ENCODE peak calls at places on chromosomes 6 and 20, in eight cellular contexts. A is CD4-positive, alpha-beta T cell; O is breast epithelium; C is uterus; D is hepatocyte; K is astrocyte of the cerebellum; I is GM12865; L is HFFc6. X is an unnamed sample.

GRCh38 chr20:62315773-62316172 is 13.0 kb downstream of the ADRM1 start:
- DNase-seq in A (no peak), D (no peak), O (no peak), C (no peak), I (no peak), L (no peak), K (no peak), X (no peak)

GRCh38 chr6:84227434-84228197 is at the start of gene CEP162:
- DNase-seq in O (peak; percentile 86), I (peak; percentile 89), L (peak; percentile 73), D (peak; percentile 92), A (peak; percentile 76), K (peak; percentile 63), C (peak; percentile 90), X (peak; percentile 93)

GRCh38 chr6:37242429-37243052 is 15.0 kb upstream of the TBC1D22B start:
- DNase-seq in C (peak; percentile 50), I (peak; percentile 10), K (peak; percentile 97), D (peak; percentile 84), L (peak; percentile 98), O (peak; percentile 24), A (no peak), X (peak; percentile 62)

GRCh38 chr20:43191946-43192847 is 2.5 kb upstream of the PTPRT start:
- DNase-seq in O (peak; percentile 22), L (no peak), C (no peak), D (peak; percentile 38), K (no peak), A (no peak), I (peak; percentile 15), X (peak; percentile 25)

GRCh38 chr20:24977797-24978196 is 14.8 kb downstream of the APMAP start:
- DNase-seq in I (no peak), C (no peak), A (no peak), D (no peak), L (no peak), K (no peak), O (no peak), X (no peak)

GRCh38 chr6:143027058-143027457 is 33.6 kb upstream of the AIG1 start:
- DNase-seq in A (peak; percentile 18), K (no peak), C (peak; percentile 23), O (no peak), L (peak; percentile 9), I (peak; percentile 64), D (peak; percentile 20), X (peak; percentile 35)

GRCh38 chr20:62791301-62792181 is 4.7 kb upstream of the MRGBP start:
- DNase-seq in K (peak; percentile 84), A (peak; percentile 65), I (peak; percentile 83), L (peak; percentile 89), O (peak; percentile 67), C (peak; percentile 79), D (peak; percentile 94), X (peak; percentile 97)

GRCh38 chr20:6122111-6122872 is 538 bp downstream of the FERMT1 start:
- DNase-seq in L (peak; percentile 28), D (peak; percentile 51), I (no peak), O (no peak), K (no peak), C (no peak), A (no peak), X (no peak)

GRCh38 chr6:169081264-169081663 is 172.4 kb downstream of the THBS2 start:
- DNase-seq in K (no peak), O (no peak), A (no peak), D (no peak), C (no peak), I (no peak), L (no peak), X (no peak)

GRCh38 chr20:21053002-21053762 is 53.0 kb downstream of the LINC00237 start:
- DNase-seq in K (no peak), C (no peak), I (no peak), O (no peak), D (peak; percentile 26), A (no peak), L (no peak), X (peak; percentile 26)

GRCh38 chr20:13819885-13820645 is 35.2 kb downstream of the NDUFAF5 start:
- DNase-seq in A (no peak), I (peak; percentile 63), L (peak; percentile 53), K (peak; percentile 48), D (peak; percentile 79), C (peak; percentile 38), O (peak; percentile 30), X (peak; percentile 53)

GRCh38 chr6:89483111-89483720 is 50.3 kb downstream of the ANKRD6 start:
- DNase-seq in L (no peak), D (no peak), O (no peak), K (no peak), A (no peak), C (no peak), I (no peak), X (peak; percentile 14)

GRCh38 chr6:163414367-163415175 is at the start of gene QKI:
- DNase-seq in D (peak; percentile 87), A (peak; percentile 73), K (no peak), I (peak; percentile 88), L (peak; percentile 67), C (peak; percentile 85), O (peak; percentile 70), X (peak; percentile 80)

GRCh38 chr20:50313223-50313820 is 122.7 kb downstream of the CEBPB start:
- DNase-seq in C (no peak), I (no peak), A (no peak), O (no peak), L (peak; percentile 53), D (no peak), K (no peak), X (no peak)

GRCh38 chr6:56259163-56259562 is 11.8 kb upstream of the COL21A1 start:
- DNase-seq in A (no peak), O (no peak), I (no peak), D (no peak), L (no peak), K (no peak), C (no peak), X (no peak)

GRCh38 chr20:39067526-39068216 is 105.5 kb downstream of the DHX35 start:
- DNase-seq in O (no peak), K (no peak), A (no peak), C (no peak), L (peak; percentile 64), I (no peak), D (no peak), X (no peak)

GRCh38 chr20:39069976-39070375 is 107.8 kb downstream of the DHX35 start:
- DNase-seq in O (no peak), I (no peak), L (peak; percentile 17), C (no peak), K (no peak), A (no peak), D (no peak), X (no peak)

GRCh38 chr20:39072132-39072531 is 110.0 kb downstream of the DHX35 start:
- DNase-seq in I (no peak), O (no peak), K (no peak), A (no peak), L (no peak), D (no peak), C (no peak), X (no peak)

GRCh38 chr20:39070484-39071231 is 108.5 kb downstream of the DHX35 start:
- DNase-seq in I (no peak), L (peak; percentile 80), D (no peak), O (no peak), K (peak; percentile 16), C (no peak), A (no peak), X (no peak)

DNA sequence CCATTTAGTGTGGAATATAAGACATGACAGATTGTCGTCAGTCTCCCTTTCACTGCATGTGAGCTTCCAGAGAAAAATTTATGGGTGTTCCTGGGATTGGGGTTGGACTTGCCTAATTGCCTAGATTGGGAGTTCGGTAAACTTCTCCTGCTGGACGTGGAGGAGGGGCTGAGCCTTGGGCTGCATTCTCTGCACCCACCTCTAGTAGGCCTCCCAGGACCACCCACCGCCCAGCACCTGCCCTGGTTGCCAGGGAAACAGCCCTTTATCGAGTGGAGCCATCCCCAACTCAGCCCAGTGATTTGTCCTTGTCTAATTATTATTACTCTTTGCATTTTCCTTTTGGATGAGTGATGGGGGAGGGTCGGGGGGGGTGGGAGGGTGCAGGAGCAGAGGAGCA is 104.3 kb downstream of the DHX35 start:
- DNase-seq in I (no peak), L (no peak), O (no peak), C (no peak), D (no peak), A (no peak), K (no peak), X (no peak)
- TF ChIP-seq CTCF in I (no peak), L (peak; percentile 12), O (no peak), C (no peak), D (no peak), A (no peak), K (no peak), X (no peak)

DNA sequence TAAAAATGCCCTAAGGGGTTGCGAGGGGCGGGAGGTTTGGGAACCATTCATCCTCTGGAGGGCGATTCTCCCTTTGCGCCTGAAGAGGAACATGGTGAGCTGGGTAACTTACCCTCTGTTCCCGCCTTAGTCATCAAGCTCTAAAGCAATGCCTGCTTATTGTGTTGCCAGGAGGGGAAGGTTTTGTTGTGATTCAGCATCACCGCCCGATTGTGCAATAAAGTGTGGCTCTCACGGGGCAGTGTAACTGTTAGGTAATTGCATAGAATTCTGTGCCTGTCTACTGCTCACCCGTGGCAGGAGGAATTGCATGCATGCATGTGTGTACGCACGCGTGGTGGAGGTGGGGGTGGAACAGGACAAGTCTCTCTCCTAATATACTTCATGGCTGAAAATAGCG is 95.5 kb upstream of the AGPAT4 start:
- DNase-seq in O (no peak), D (peak; percentile 72), K (peak; percentile 58), A (no peak), I (no peak), L (peak; percentile 75), C (no peak), X (no peak)
- TF ChIP-seq CTCF in O (no peak), D (no peak), K (no peak), A (no peak), I (no peak), L (no peak), C (no peak), X (no peak)

DNA sequence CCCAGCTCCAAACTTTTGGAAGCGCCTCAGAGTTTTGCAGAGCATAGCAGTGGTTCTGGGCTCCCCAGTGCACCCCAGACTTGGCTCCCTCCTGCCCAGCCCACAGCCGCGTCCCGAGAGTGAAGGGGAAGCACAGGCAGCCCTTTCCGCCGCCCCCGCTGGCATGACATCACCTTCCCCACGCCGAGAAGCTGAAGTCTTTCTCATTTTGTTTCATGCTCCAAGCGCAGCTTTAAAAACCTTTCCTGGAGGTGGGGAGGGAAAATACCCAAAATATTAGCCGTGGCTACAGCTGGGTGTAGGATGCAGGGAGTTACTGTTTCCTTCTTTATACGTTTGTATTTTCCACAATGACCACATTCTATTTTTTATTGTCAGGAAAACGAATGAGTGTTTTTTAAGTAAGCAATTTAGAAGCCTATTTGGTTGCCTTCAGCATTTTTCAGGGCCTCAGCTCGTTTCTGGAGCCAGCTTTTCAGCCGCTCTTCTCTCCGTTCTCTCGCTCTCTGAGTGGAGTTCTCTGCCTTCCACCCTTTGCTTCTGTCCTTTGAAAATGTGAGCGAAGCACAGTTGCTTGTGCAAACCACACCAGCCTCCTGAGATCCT is 72.8 kb downstream of the SNX5 start:
- DNase-seq in L (peak; percentile 47), K (no peak), D (no peak), C (peak; percentile 81), A (no peak), O (peak; percentile 69), I (peak; percentile 59), X (no peak)
- TF ChIP-seq CTCF in L (no peak), K (no peak), D (no peak), C (peak; percentile 5), A (no peak), O (no peak), I (no peak), X (no peak)

DNA sequence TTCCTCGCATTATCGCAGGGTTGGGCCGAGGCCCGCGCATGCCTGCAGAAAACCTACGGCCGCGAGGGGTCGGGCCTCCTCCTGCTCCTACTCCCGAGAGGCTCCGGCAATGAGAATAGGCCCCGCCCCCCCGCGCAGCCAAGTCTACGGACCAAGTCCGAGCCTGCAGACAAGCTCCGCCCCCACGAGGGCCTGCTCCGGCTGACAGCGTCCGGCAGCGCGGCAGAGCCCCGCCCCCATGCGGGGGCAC is 3.1 kb upstream of the GPSM3 start:
- DNase-seq in A (peak; percentile 100), L (peak; percentile 100), O (peak; percentile 100), I (peak; percentile 100), K (peak; percentile 99), C (peak; percentile 100), D (peak; percentile 100), X (peak; percentile 100)
- TF ChIP-seq CTCF in A (peak; percentile 31), L (peak; percentile 67), O (no peak), I (peak; percentile 23), K (peak; percentile 45), C (peak; percentile 66), D (peak; percentile 38), X (peak; percentile 12)

X was measured in A673.